ENCODE peak calls at places on chromosomes 16 and 17, in six cellular contexts. X, U, F, P, Q and K are unnamed samples.

GRCh38 chr17:74815671-74816370 is 39.7 kb upstream of the NAT9 start:
- DNase-seq in X (no peak), U (no peak), F (no peak), P (no peak), Q (no peak), K (peak; percentile 4)

GRCh38 chr16:54062361-54063346 is 223.9 kb downstream of the IRX3 start:
- DNase-seq in X (no peak), U (no peak), F (no peak), P (no peak), Q (no peak), K (no peak)

GRCh38 chr16:25311039-25311438 is 53.4 kb upstream of the ZKSCAN2 start:
- DNase-seq in X (no peak), U (no peak), F (no peak), P (no peak), Q (no peak), K (no peak)

GRCh38 chr16:2884041-2884451 is 1.0 kb downstream of the FLYWCH2 start:
- DNase-seq in X (no peak), U (no peak), F (no peak), P (no peak), Q (no peak), K (no peak)

GRCh38 chr17:57927048-57927723 is 28.0 kb downstream of the CUEDC1 start:
- DNase-seq in X (no peak), U (peak; percentile 89), F (no peak), P (no peak), Q (no peak), K (no peak)

GRCh38 chr17:79620207-79621038 is 9.6 kb upstream of the RBFOX3 start:
- DNase-seq in X (no peak), U (no peak), F (no peak), P (no peak), Q (no peak), K (no peak)

GRCh38 chr16:64172191-64172590 is 949.7 kb downstream of the CDH11 start:
- DNase-seq in X (no peak), U (no peak), F (no peak), P (no peak), Q (no peak), K (no peak)

GRCh38 chr17:6643460-6644125 is 2.7 kb downstream of the TXNDC17 start:
- DNase-seq in X (no peak), U (no peak), F (no peak), P (no peak), Q (no peak), K (no peak)

GRCh38 chr17:80101946-80102706 is 745 bp downstream of the GAA start:
- DNase-seq in X (no peak), U (peak; percentile 51), F (no peak), P (no peak), Q (peak; percentile 66), K (peak; percentile 20)

GRCh38 chr17:33142703-33143299 is 150.3 kb downstream of the ASIC2 start:
- DNase-seq in X (no peak), U (no peak), F (no peak), P (no peak), Q (peak; percentile 31), K (no peak)

GRCh38 chr17:45096141-45096540 is 35.0 kb downstream of the NMT1 start:
- DNase-seq in X (no peak), U (peak; percentile 51), F (no peak), P (no peak), Q (no peak), K (no peak)

GRCh38 chr16:3022697-3023414 is 886 bp downstream of the HCFC1R1 start:
- DNase-seq in X (no peak), U (peak; percentile 54), F (no peak), P (no peak), Q (no peak), K (no peak)

GRCh38 chr16:14501331-14502255 is 128.5 kb downstream of the PARN start:
- DNase-seq in X (no peak), U (peak; percentile 66), F (no peak), P (no peak), Q (no peak), K (no peak)

GRCh38 chr17:2111691-2112090 is 56.8 kb downstream of the HIC1 start:
- DNase-seq in X (no peak), U (peak; percentile 35), F (no peak), P (no peak), Q (no peak), K (no peak)

GRCh38 chr16:15757630-15758251 is 99.1 kb downstream of the MYH11 start:
- DNase-seq in X (no peak), U (no peak), F (peak; percentile 5), P (no peak), Q (no peak), K (no peak)

GRCh38 chr16:72783716-72784320 is 264.1 kb downstream of the ZFHX3 start:
- DNase-seq in X (no peak), U (no peak), F (no peak), P (no peak), Q (no peak), K (no peak)

GRCh38 chr16:56885446-56886162 is 20.6 kb downstream of the SLC12A3 start:
- DNase-seq in X (no peak), U (no peak), F (no peak), P (no peak), Q (no peak), K (no peak)

GRCh38 chr16:26598061-26598460 is 468.7 kb upstream of the C16orf82 start:
- DNase-seq in X (no peak), U (no peak), F (peak; percentile 32), P (no peak), Q (no peak), K (no peak)

GRCh38 chr16:12679660-12680272 is 123.9 kb downstream of the CPPED1 start:
- DNase-seq in X (no peak), U (no peak), F (no peak), P (no peak), Q (no peak), K (no peak)

GRCh38 chr16:50006954-50007353 is 18.1 kb upstream of the CNEP1R1 start:
- DNase-seq in X (no peak), U (no peak), F (no peak), P (no peak), Q (no peak), K (no peak)